ENCODE peak calls at places on chromosomes 2 and 18, in seven cellular contexts. G, B, E, P, K, M and U are unnamed samples.

GRCh38 chr2:170762760-170763159 is 7.4 kb upstream of the ERICH2 start:
- DNase-seq in G (no peak), B (no peak), E (no peak), P (no peak), K (no peak), M (no peak), U (no peak)

GRCh38 chr2:12717988-12718661 is 1.4 kb downstream of the TRIB2 start:
- DNase-seq in G (no peak), B (peak), E (no peak), P (peak), K (no peak), M (no peak), U (no peak)

GRCh38 chr18:68833756-68834155 is 35.9 kb downstream of the CCDC102B start:
- DNase-seq in G (no peak), B (no peak), E (no peak), P (no peak), K (no peak), M (no peak), U (no peak)

GRCh38 chr18:27094621-27095020 is 90.5 kb downstream of the CHST9 start:
- DNase-seq in G (no peak), B (no peak), E (no peak), P (no peak), K (no peak), M (no peak), U (no peak)

GRCh38 chr2:10238396-10238795 is 64.3 kb upstream of the HPCAL1 start:
- DNase-seq in G (peak), B (no peak), E (no peak), P (no peak), K (no peak), M (no peak), U (no peak)

GRCh38 chr2:64417624-64418023 is 36.3 kb upstream of the LGALSL start:
- DNase-seq in G (no peak), B (no peak), E (no peak), P (no peak), K (no peak), M (no peak), U (no peak)

GRCh38 chr2:218229851-218230250 is 12.9 kb downstream of the ARPC2 start:
- DNase-seq in G (no peak), B (no peak), E (no peak), P (no peak), K (no peak), M (no peak), U (peak)

GRCh38 chr2:234939976-234940375 is 11.8 kb upstream of the SH3BP4 start:
- DNase-seq in G (no peak), B (no peak), E (no peak), P (no peak), K (no peak), M (no peak), U (no peak)

GRCh38 chr2:47189635-47190034 is 34.5 kb upstream of the STPG4 start:
- DNase-seq in G (no peak), B (no peak), E (no peak), P (no peak), K (no peak), M (no peak), U (peak)

GRCh38 chr2:119494163-119494790 is 30.0 kb downstream of the SCTR start:
- DNase-seq in G (no peak), B (no peak), E (no peak), P (no peak), K (no peak), M (no peak), U (no peak)
- TF ChIP-seq CTCF in G (no peak), B (no peak), E (no peak), P (no peak), K (no peak), M (no peak), U (peak)

GRCh38 chr2:181891258-181891965 is at the start of gene ITPRID2:
- DNase-seq in G (peak), B (peak), E (peak), P (peak), K (peak), M (peak), U (peak)
- TF ChIP-seq CTCF in G (no peak), B (peak), E (no peak), P (peak), K (no peak), M (peak), U (peak)

GRCh38 chr2:18456026-18456425 is 104.4 kb downstream of the RDH14 start:
- DNase-seq in G (no peak), B (no peak), E (no peak), P (no peak), K (no peak), M (no peak), U (no peak)

GRCh38 chr2:18454692-18455255 is 105.7 kb downstream of the RDH14 start:
- DNase-seq in G (no peak), B (no peak), E (no peak), P (no peak), K (no peak), M (no peak), U (no peak)

DNA sequence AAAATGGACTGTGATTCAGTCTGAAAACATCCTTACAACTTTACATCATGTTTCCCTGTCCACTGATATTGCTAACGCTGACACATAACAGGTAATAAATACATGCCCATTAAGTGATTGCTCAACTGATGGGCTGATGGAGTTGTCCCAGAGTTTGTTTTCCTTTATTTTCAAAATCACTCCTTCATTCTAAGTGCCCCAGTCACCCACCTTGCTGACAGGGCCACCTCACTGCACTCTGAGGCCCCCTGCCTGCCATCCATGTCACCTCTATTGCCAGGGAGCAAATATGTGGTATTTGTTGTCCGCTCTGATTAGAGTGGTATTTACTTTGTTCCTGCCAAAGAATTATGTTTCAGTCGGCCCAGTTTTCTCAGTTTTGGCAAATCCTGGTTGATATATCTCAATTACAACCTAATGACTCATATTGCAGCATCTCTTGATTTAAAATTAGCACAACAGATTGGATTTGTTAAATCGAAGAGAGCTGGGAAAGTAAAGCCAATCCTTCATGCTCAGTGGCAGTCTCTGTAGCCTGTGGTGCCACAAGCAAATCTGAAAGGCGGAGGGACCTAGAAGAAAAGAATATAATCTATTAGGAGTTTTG is 105.1 kb downstream of the RDH14 start:
- DNase-seq in G (peak), B (no peak), E (no peak), P (no peak), K (no peak), M (peak), U (peak)
- TF ChIP-seq CTCF in G (no peak), B (no peak), E (no peak), P (no peak), K (no peak), M (peak), U (peak)

GRCh38 chr2:190477563-190478454 is 56.7 kb downstream of the NEMP2 start:
- DNase-seq in G (no peak), B (no peak), E (peak), P (no peak), K (no peak), M (no peak), U (no peak)

GRCh38 chr2:190486037-190486623 is 48.4 kb downstream of the NEMP2 start:
- DNase-seq in G (no peak), B (no peak), E (no peak), P (no peak), K (no peak), M (no peak), U (no peak)

GRCh38 chr2:190482441-190482840 is 52.1 kb downstream of the NEMP2 start:
- DNase-seq in G (no peak), B (no peak), E (no peak), P (no peak), K (no peak), M (no peak), U (no peak)

GRCh38 chr2:190478572-190478971 is 56.0 kb downstream of the NEMP2 start:
- DNase-seq in G (no peak), B (no peak), E (no peak), P (no peak), K (no peak), M (no peak), U (no peak)

GRCh38 chr2:190481339-190481738 is 53.2 kb downstream of the NEMP2 start:
- DNase-seq in G (no peak), B (no peak), E (no peak), P (no peak), K (no peak), M (no peak), U (no peak)
- TF ChIP-seq CTCF in G (no peak), B (no peak), E (no peak), P (no peak), K (no peak), M (no peak), U (no peak)

GRCh38 chr2:189756311-189756710 is 6.3 kb downstream of the OSGEPL1 start:
- DNase-seq in G (no peak), B (no peak), E (no peak), P (no peak), K (no peak), M (no peak), U (no peak)

GRCh38 chr2:189762551-189763298 is at the start of gene OSGEPL1:
- DNase-seq in G (peak), B (peak), E (peak), P (peak), K (peak), M (peak), U (peak)

GRCh38 chr2:189763908-189764661 is 1.5 kb upstream of the OSGEPL1 start:
- DNase-seq in G (no peak), B (no peak), E (no peak), P (no peak), K (no peak), M (no peak), U (peak)

DNA sequence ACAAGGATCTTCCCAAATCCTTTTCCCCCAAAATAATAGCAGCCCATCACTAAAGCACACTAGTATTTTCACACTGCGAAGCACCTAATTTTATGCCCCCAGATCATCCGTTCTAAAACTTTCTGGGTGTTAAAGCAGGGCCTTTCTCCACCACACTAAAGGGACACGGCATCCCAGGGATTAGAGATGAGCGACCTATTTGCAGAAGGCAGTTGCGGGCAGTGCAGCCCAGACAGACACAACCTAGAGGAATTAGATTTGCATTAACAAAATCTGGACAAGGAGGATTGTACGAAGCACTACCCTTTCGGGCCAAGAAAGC is 402 bp downstream of the OSGEPL1 start:
- DNase-seq in G (no peak), B (no peak), E (no peak), P (no peak), K (no peak), M (no peak), U (no peak)
- TF ChIP-seq CTCF in G (no peak), B (no peak), E (no peak), P (no peak), K (no peak), M (no peak), U (no peak)

GRCh38 chr2:82852787-82853186 is 1606.3 kb downstream of the SUCLG1 start:
- DNase-seq in G (no peak), B (no peak), E (no peak), P (no peak), K (no peak), M (no peak), U (no peak)

GRCh38 chr2:82853299-82853698 is 1605.8 kb downstream of the SUCLG1 start:
- DNase-seq in G (no peak), B (no peak), E (no peak), P (no peak), K (no peak), M (no peak), U (no peak)

GRCh38 chr2:82848285-82848684 is 1610.8 kb downstream of the SUCLG1 start:
- DNase-seq in G (no peak), B (no peak), E (no peak), P (no peak), K (no peak), M (no peak), U (no peak)
- TF ChIP-seq CTCF in G (no peak), B (no peak), E (no peak), P (no peak), K (no peak), M (no peak), U (no peak)

GRCh38 chr2:65742977-65743376 is 310.6 kb upstream of the SPRED2 start:
- DNase-seq in G (no peak), B (no peak), E (no peak), P (no peak), K (no peak), M (no peak), U (no peak)
- TF ChIP-seq CTCF in G (no peak), B (no peak), E (no peak), P (peak), K (no peak), M (no peak), U (peak)